ENCODE peak calls at places on chromosomes 4 and X, in four cellular contexts. M is NCI-H1092, I is activated T-cell treated with anti-CD3 and anti-CD28 coated beads for 1 hour, H is mucosa of descending colon. N is an unnamed sample.

GRCh38 chr4:177455591-177455990 is 13.4 kb upstream of the AGA start:
- DNase-seq in I (no peak), H (no peak), M (peak; percentile 75), N (no peak)

GRCh38 chr4:47031011-47031678 is at the start of gene GABRB1:
- DNase-seq in I (no peak), H (peak; percentile 51), M (no peak), N (no peak)

GRCh38 chr4:47752214-47752613 is 85.7 kb downstream of the CORIN start:
- DNase-seq in H (no peak), I (no peak), M (no peak), N (no peak)

GRCh38 chr4:19259920-19260319 is 991.8 kb upstream of the SLIT2 start:
- DNase-seq in H (no peak), I (no peak), M (no peak), N (no peak)

GRCh38 chr4:7156273-7157139 is 35.8 kb upstream of the SORCS2 start:
- DNase-seq in I (no peak), H (no peak), M (no peak), N (no peak)

GRCh38 chrX:41480508-41481260 is 33.5 kb downstream of the NYX start:
- DNase-seq in M (no peak), H (no peak), I (no peak), N (no peak)

GRCh38 chr4:144355809-144356757 is 215.6 kb upstream of the GYPA start:
- DNase-seq in M (no peak), H (no peak), I (no peak), N (no peak)

GRCh38 chr4:183729430-183730328 is 70.6 kb downstream of the TRAPPC11 start:
- DNase-seq in H (no peak), I (no peak), M (no peak), N (no peak)

GRCh38 chrX:69618803-69619202 is 2.9 kb downstream of the EDA start:
- DNase-seq in M (no peak), H (no peak), I (no peak), N (peak; percentile 1)

GRCh38 chr4:121370729-121371325 is 10.0 kb downstream of the QRFPR start:
- DNase-seq in H (no peak), I (peak; percentile 19), M (peak; percentile 38), N (no peak)

GRCh38 chrX:132034648-132035047 is 11.5 kb downstream of the STK26 start:
- DNase-seq in I (no peak), M (no peak), H (no peak), N (no peak)

GRCh38 chr4:46886711-46887110 is 22.3 kb downstream of the COX7B2 start:
- DNase-seq in M (no peak), I (no peak), H (no peak), N (no peak)

GRCh38 chrX:68719904-68720614 is 72.6 kb downstream of the STARD8 start:
- DNase-seq in H (no peak), M (no peak), I (no peak), N (no peak)

GRCh38 chr4:40058121-40058520 is 1.5 kb downstream of the N4BP2 start:
- DNase-seq in I (no peak), H (no peak), M (no peak), N (no peak)

N was measured in CD4-positive, alpha-beta T cell.